ENCODE peak calls at places on chromosome 9, in four cellular contexts. One of them, this sample, is unnamed.

GRCh38 chr9:20725675-20726074 is 41.6 kb downstream of the FOCAD start:
- DNase-seq in WERI-Rb-1: no peak
- DNase-seq in A549: no peak
- DNase-seq in cardiac fibroblast: no peak
- DNase-seq in this sample: no peak

GRCh38 chr9:34628656-34629491 is at the start of gene ARID3C:
- DNase-seq in WERI-Rb-1: peak; percentile 31
- DNase-seq in A549: no peak
- DNase-seq in cardiac fibroblast: no peak
- DNase-seq in this sample: peak; percentile 77

GRCh38 chr9:87148391-87149237 is 201.3 kb upstream of the GAS1 start:
- DNase-seq in WERI-Rb-1: no peak
- DNase-seq in A549: peak; percentile 19
- DNase-seq in cardiac fibroblast: peak; percentile 79
- DNase-seq in this sample: peak; percentile 90

GRCh38 chr9:90162819-90163218 is 479.8 kb downstream of the DIRAS2 start:
- DNase-seq in WERI-Rb-1: no peak
- DNase-seq in A549: no peak
- DNase-seq in cardiac fibroblast: no peak
- DNase-seq in this sample: no peak

GRCh38 chr9:134168731-134169130 is 4.4 kb upstream of the RNU6ATAC start:
- DNase-seq in WERI-Rb-1: peak; percentile 33
- DNase-seq in A549: peak; percentile 54
- DNase-seq in cardiac fibroblast: no peak
- DNase-seq in this sample: peak; percentile 81

GRCh38 chr9:569276-569675 is 272.2 kb upstream of the DMRT1 start:
- DNase-seq in WERI-Rb-1: peak; percentile 15
- DNase-seq in A549: no peak
- DNase-seq in cardiac fibroblast: no peak
- DNase-seq in this sample: no peak

GRCh38 chr9:131733601-131734061 is 6.2 kb downstream of the RAPGEF1 start:
- DNase-seq in WERI-Rb-1: peak; percentile 48
- DNase-seq in A549: peak; percentile 88
- DNase-seq in cardiac fibroblast: peak; percentile 94
- DNase-seq in this sample: peak; percentile 54

GRCh38 chr9:135648494-135649410 is 9.4 kb upstream of the GLT6D1 start:
- DNase-seq in WERI-Rb-1: no peak
- DNase-seq in A549: no peak
- DNase-seq in cardiac fibroblast: no peak
- DNase-seq in this sample: peak; percentile 68

GRCh38 chr9:136202449-136203405 is 2.2 kb downstream of the LHX3 start:
- DNase-seq in WERI-Rb-1: peak; percentile 53
- DNase-seq in A549: no peak
- DNase-seq in cardiac fibroblast: no peak
- DNase-seq in this sample: peak; percentile 70

GRCh38 chr9:99162759-99163364 is 57.9 kb downstream of the TGFBR1 start:
- DNase-seq in WERI-Rb-1: no peak
- DNase-seq in A549: peak; percentile 42
- DNase-seq in cardiac fibroblast: peak; percentile 70
- DNase-seq in this sample: no peak

GRCh38 chr9:87184956-87185642 is 237.8 kb upstream of the GAS1 start:
- DNase-seq in WERI-Rb-1: no peak
- DNase-seq in A549: no peak
- DNase-seq in cardiac fibroblast: peak; percentile 35
- DNase-seq in this sample: no peak

GRCh38 chr9:24245988-24246387 is 299.7 kb downstream of the IZUMO3 start:
- DNase-seq in WERI-Rb-1: peak; percentile 8
- DNase-seq in A549: peak; percentile 29
- DNase-seq in cardiac fibroblast: peak; percentile 43
- DNase-seq in this sample: no peak

GRCh38 chr9:114849450-114849849 is 43.6 kb upstream of the TNFSF15 start:
- DNase-seq in WERI-Rb-1: no peak
- DNase-seq in A549: no peak
- DNase-seq in cardiac fibroblast: no peak
- DNase-seq in this sample: no peak

GRCh38 chr9:8858250-8859161 is 1058.9 kb upstream of the DMAC1 start:
- DNase-seq in WERI-Rb-1: no peak
- DNase-seq in A549: no peak
- DNase-seq in cardiac fibroblast: peak; percentile 1
- DNase-seq in this sample: peak; percentile 67

GRCh38 chr9:88396836-88397577 is 8.8 kb downstream of the SPIN1 start:
- DNase-seq in WERI-Rb-1: no peak
- DNase-seq in A549: no peak
- DNase-seq in cardiac fibroblast: peak; percentile 31
- DNase-seq in this sample: no peak

GRCh38 chr9:21590058-21590996 is 108.2 kb upstream of the IFNE start:
- DNase-seq in WERI-Rb-1: no peak
- DNase-seq in A549: no peak
- DNase-seq in cardiac fibroblast: peak; percentile 28
- DNase-seq in this sample: no peak

GRCh38 chr9:35826071-35826701 is 2.3 kb downstream of the FAM221B start:
- DNase-seq in WERI-Rb-1: peak; percentile 55
- DNase-seq in A549: peak; percentile 66
- DNase-seq in cardiac fibroblast: peak; percentile 83
- DNase-seq in this sample: peak; percentile 73

GRCh38 chr9:113154471-113154870 is 3.7 kb downstream of the SLC31A2 start:
- DNase-seq in WERI-Rb-1: peak; percentile 89
- DNase-seq in A549: no peak
- DNase-seq in cardiac fibroblast: peak; percentile 72
- DNase-seq in this sample: no peak

GRCh38 chr9:133842174-133842573 is 104.0 kb upstream of the SARDH start:
- DNase-seq in WERI-Rb-1: no peak
- DNase-seq in A549: no peak
- DNase-seq in cardiac fibroblast: no peak
- DNase-seq in this sample: no peak

GRCh38 chr9:35990155-35990554 is 32.2 kb upstream of the OR2S2 start:
- DNase-seq in WERI-Rb-1: no peak
- DNase-seq in A549: no peak
- DNase-seq in cardiac fibroblast: no peak
- DNase-seq in this sample: no peak

GRCh38 chr9:34559616-34560546 is 29.6 kb downstream of the CNTFR start:
- DNase-seq in WERI-Rb-1: peak; percentile 79
- DNase-seq in A549: peak; percentile 27
- DNase-seq in cardiac fibroblast: peak; percentile 72
- DNase-seq in this sample: no peak

GRCh38 chr9:75995066-75995465 is 104.6 kb downstream of the PCSK5 start:
- DNase-seq in WERI-Rb-1: no peak
- DNase-seq in A549: no peak
- DNase-seq in cardiac fibroblast: no peak
- DNase-seq in this sample: no peak

GRCh38 chr9:99307846-99308245 is 85.8 kb downstream of the SEC61B start:
- DNase-seq in WERI-Rb-1: no peak
- DNase-seq in A549: no peak
- DNase-seq in cardiac fibroblast: no peak
- DNase-seq in this sample: peak; percentile 49

GRCh38 chr9:13165956-13166355 is 113.5 kb downstream of the MPDZ start:
- DNase-seq in WERI-Rb-1: no peak
- DNase-seq in A549: no peak
- DNase-seq in cardiac fibroblast: no peak
- DNase-seq in this sample: no peak

GRCh38 chr9:126548312-126548711 is 65.4 kb upstream of the LMX1B start:
- DNase-seq in WERI-Rb-1: no peak
- DNase-seq in A549: no peak
- DNase-seq in cardiac fibroblast: no peak
- DNase-seq in this sample: no peak

GRCh38 chr9:136787690-136788400 is 3.3 kb upstream of the TMEM141 start:
- DNase-seq in WERI-Rb-1: peak; percentile 77
- DNase-seq in A549: peak; percentile 59
- DNase-seq in cardiac fibroblast: peak; percentile 69
- DNase-seq in this sample: peak; percentile 90

GRCh38 chr9:135079018-135079417 is 8.4 kb upstream of the OLFM1 start:
- DNase-seq in WERI-Rb-1: no peak
- DNase-seq in A549: no peak
- DNase-seq in cardiac fibroblast: no peak
- DNase-seq in this sample: peak; percentile 13

GRCh38 chr9:127336086-127336485 is 60.9 kb upstream of the SLC2A8 start:
- DNase-seq in WERI-Rb-1: no peak
- DNase-seq in A549: no peak
- DNase-seq in cardiac fibroblast: peak; percentile 55
- DNase-seq in this sample: no peak

GRCh38 chr9:980621-981020 is 4.2 kb downstream of the DMRT3 start:
- DNase-seq in WERI-Rb-1: no peak
- DNase-seq in A549: no peak
- DNase-seq in cardiac fibroblast: no peak
- DNase-seq in this sample: no peak

GRCh38 chr9:92481029-92481633 is 1.2 kb downstream of the ASPN start:
- DNase-seq in WERI-Rb-1: no peak
- DNase-seq in A549: no peak
- DNase-seq in cardiac fibroblast: peak; percentile 51
- DNase-seq in this sample: no peak

GRCh38 chr9:14719231-14719923 is 3.2 kb downstream of the CER1 start:
- DNase-seq in WERI-Rb-1: no peak
- DNase-seq in A549: no peak
- DNase-seq in cardiac fibroblast: no peak
- DNase-seq in this sample: no peak

GRCh38 chr9:14710804-14711203 is 11.7 kb downstream of the CER1 start:
- DNase-seq in WERI-Rb-1: no peak
- DNase-seq in A549: no peak
- DNase-seq in cardiac fibroblast: peak; percentile 64
- DNase-seq in this sample: no peak

GRCh38 chr9:14713187-14713799 is 9.2 kb downstream of the CER1 start:
- DNase-seq in WERI-Rb-1: no peak
- DNase-seq in A549: no peak
- DNase-seq in cardiac fibroblast: no peak
- DNase-seq in this sample: no peak

DNA sequence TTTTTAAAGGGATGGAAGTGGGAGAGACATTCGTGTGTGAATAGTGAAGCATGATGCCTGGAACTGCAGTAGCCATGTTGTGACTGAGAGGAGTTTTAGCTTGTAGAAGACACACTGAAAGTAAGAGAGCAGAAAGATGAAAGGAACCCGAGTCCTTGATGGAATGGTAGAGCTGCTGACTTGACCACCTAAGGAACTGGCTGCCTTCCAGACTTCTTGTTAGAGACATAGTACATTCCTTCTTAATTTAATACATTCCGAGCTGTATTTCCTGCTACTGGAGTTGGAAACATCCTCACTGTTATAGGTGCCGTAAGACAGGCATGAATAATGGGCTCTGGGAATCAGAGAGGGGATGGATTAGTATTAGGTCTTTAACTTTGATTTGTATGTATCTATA is 7.4 kb downstream of the CER1 start:
- DNase-seq in WERI-Rb-1: no peak
- DNase-seq in A549: no peak
- DNase-seq in cardiac fibroblast: no peak
- DNase-seq in this sample: no peak
- TF ChIP-seq CTCF in WERI-Rb-1: no peak
- TF ChIP-seq CTCF in A549: no peak
- TF ChIP-seq CTCF in cardiac fibroblast: no peak
- TF ChIP-seq CTCF in this sample: no peak

GRCh38 chr9:33223696-33224095 is 16.3 kb upstream of the SPINK4 start:
- DNase-seq in WERI-Rb-1: no peak
- DNase-seq in A549: no peak
- DNase-seq in cardiac fibroblast: peak; percentile 45
- DNase-seq in this sample: no peak
- TF ChIP-seq CTCF in WERI-Rb-1: peak; percentile 27
- TF ChIP-seq CTCF in A549: peak; percentile 41
- TF ChIP-seq CTCF in cardiac fibroblast: peak; percentile 21
- TF ChIP-seq CTCF in this sample: peak; percentile 60

DNA sequence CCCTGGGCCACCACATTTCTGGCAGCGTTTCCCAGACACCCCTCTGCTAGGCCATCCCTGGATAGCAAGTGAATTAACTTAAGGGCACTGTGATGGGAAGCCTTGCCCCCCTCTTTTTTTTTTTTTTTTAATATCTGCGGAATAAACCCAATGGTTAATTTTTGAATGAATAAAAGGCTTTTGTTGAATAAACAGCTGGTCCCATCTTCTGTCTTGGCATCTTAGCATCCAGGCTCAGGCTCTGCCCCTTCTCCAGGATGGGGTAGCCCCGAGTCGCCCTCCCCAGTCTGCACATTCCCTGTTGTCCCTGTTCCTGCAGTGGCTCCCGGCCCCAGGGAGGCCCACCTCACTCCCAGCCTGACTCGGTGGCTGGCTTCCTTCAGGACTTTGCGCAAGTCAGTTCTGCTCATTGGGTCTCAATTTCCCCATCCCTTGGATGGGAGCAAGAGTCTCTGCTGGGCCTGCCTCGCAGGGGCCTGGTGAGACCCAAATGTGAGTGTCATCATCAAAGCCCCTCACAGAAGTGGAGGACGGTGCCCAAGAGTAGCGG is 29.0 kb upstream of the HMCN2 start:
- DNase-seq in WERI-Rb-1: no peak
- DNase-seq in A549: no peak
- DNase-seq in cardiac fibroblast: no peak
- DNase-seq in this sample: peak; percentile 37
- TF ChIP-seq CTCF in WERI-Rb-1: no peak
- TF ChIP-seq CTCF in A549: peak; percentile 16
- TF ChIP-seq CTCF in cardiac fibroblast: no peak
- TF ChIP-seq CTCF in this sample: no peak

DNA sequence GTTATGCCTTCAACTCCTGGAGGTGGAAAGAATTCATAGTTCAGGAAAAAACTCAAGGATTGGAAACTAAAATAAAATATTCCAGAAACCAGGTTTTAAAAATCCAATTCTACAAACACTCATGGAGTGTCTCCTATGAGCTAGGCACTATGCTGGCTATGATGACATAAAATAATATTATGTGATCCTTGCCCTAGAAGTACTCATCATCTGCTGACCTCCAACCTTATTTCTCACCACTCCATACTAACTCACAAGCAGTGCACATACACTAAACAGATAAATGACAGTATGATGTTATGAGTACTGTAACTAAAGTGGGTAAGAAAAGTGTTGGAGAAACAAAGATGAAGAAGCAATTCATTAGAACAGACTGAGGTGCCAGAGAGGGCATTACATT is 93.2 kb upstream of the NR5A1 start:
- DNase-seq in WERI-Rb-1: no peak
- DNase-seq in A549: no peak
- DNase-seq in cardiac fibroblast: peak; percentile 4
- DNase-seq in this sample: no peak
- TF ChIP-seq CTCF in WERI-Rb-1: no peak
- TF ChIP-seq CTCF in A549: no peak
- TF ChIP-seq CTCF in cardiac fibroblast: no peak
- TF ChIP-seq CTCF in this sample: no peak